ENCODE peak calls at places on chromosomes 13 and 19, in five cellular contexts. One of them, this sample, is unnamed.
A peak's percentile ranks its signal among the peaks of the same experiment; 100 is the strongest.

GRCh38 chr19:4866595-4867424 is 657 bp downstream of the PLIN3 start:
- DNase-seq in M059J: peak; percentile 59
- DNase-seq in activated CD8-positive, alpha-beta memory T cell treated with anti-CD3 and anti-CD28 coated beads for 1 hour: peak; percentile 21
- DNase-seq in HT1080: no peak
- DNase-seq in nephron progenitor cell: peak; percentile 52
- DNase-seq in this sample: peak; percentile 84

GRCh38 chr19:8149261-8150094 is at the start of gene FBN3:
- DNase-seq in M059J: no peak
- DNase-seq in activated CD8-positive, alpha-beta memory T cell treated with anti-CD3 and anti-CD28 coated beads for 1 hour: no peak
- DNase-seq in HT1080: no peak
- DNase-seq in nephron progenitor cell: peak; percentile 72
- DNase-seq in this sample: no peak

GRCh38 chr19:11284535-11284934 is 11.4 kb upstream of the TSPAN16 start:
- DNase-seq in M059J: no peak
- DNase-seq in activated CD8-positive, alpha-beta memory T cell treated with anti-CD3 and anti-CD28 coated beads for 1 hour: no peak
- DNase-seq in HT1080: no peak
- DNase-seq in nephron progenitor cell: no peak
- DNase-seq in this sample: no peak

GRCh38 chr13:40502236-40502635 is 164.2 kb downstream of the FOXO1 start:
- DNase-seq in M059J: peak; percentile 31
- DNase-seq in activated CD8-positive, alpha-beta memory T cell treated with anti-CD3 and anti-CD28 coated beads for 1 hour: no peak
- DNase-seq in HT1080: no peak
- DNase-seq in nephron progenitor cell: no peak
- DNase-seq in this sample: no peak

GRCh38 chr13:78133511-78133910 is 214.9 kb upstream of the EDNRB start:
- DNase-seq in M059J: no peak
- DNase-seq in activated CD8-positive, alpha-beta memory T cell treated with anti-CD3 and anti-CD28 coated beads for 1 hour: no peak
- DNase-seq in HT1080: no peak
- DNase-seq in nephron progenitor cell: no peak
- DNase-seq in this sample: no peak

GRCh38 chr19:6710273-6711077 is 10.0 kb downstream of the C3 start:
- DNase-seq in M059J: no peak
- DNase-seq in activated CD8-positive, alpha-beta memory T cell treated with anti-CD3 and anti-CD28 coated beads for 1 hour: no peak
- DNase-seq in HT1080: no peak
- DNase-seq in nephron progenitor cell: no peak
- DNase-seq in this sample: no peak

GRCh38 chr19:5665781-5666513 is 14.4 kb downstream of the MICOS13 start:
- DNase-seq in M059J: peak; percentile 67
- DNase-seq in activated CD8-positive, alpha-beta memory T cell treated with anti-CD3 and anti-CD28 coated beads for 1 hour: no peak
- DNase-seq in HT1080: peak; percentile 63
- DNase-seq in nephron progenitor cell: no peak
- DNase-seq in this sample: no peak

GRCh38 chr13:93339550-93339949 is 112.9 kb downstream of the GPC6 start:
- DNase-seq in M059J: no peak
- DNase-seq in activated CD8-positive, alpha-beta memory T cell treated with anti-CD3 and anti-CD28 coated beads for 1 hour: no peak
- DNase-seq in HT1080: no peak
- DNase-seq in nephron progenitor cell: no peak
- DNase-seq in this sample: no peak

GRCh38 chr13:51158365-51158764 is 47.3 kb upstream of the C13orf42 start:
- DNase-seq in M059J: no peak
- DNase-seq in activated CD8-positive, alpha-beta memory T cell treated with anti-CD3 and anti-CD28 coated beads for 1 hour: no peak
- DNase-seq in HT1080: no peak
- DNase-seq in nephron progenitor cell: peak; percentile 12
- DNase-seq in this sample: no peak

GRCh38 chr19:35901854-35902661 is at the start of gene HCST:
- DNase-seq in M059J: peak; percentile 73
- DNase-seq in activated CD8-positive, alpha-beta memory T cell treated with anti-CD3 and anti-CD28 coated beads for 1 hour: no peak
- DNase-seq in HT1080: no peak
- DNase-seq in nephron progenitor cell: no peak
- DNase-seq in this sample: no peak

This sample was measured in ascending aorta.